ENCODE peak calls at places on chromosomes 5 and 9, in six cellular contexts. R is WERI-Rb-1, X is KBM-7, K is non-pigmented ciliary epithelial cell, Z is RPMI8226, A is tibial artery. L is an unnamed sample.

GRCh38 chr5:74851684-74852353 is 14.4 kb downstream of the FAM169A start:
- DNase-seq in K (no peak), A (no peak), Z (peak), R (no peak), X (no peak), L (no peak)

GRCh38 chr5:132979367-132979935 is 16.0 kb upstream of the AFF4 start:
- DNase-seq in R (no peak), K (no peak), X (peak), Z (no peak), A (no peak), L (no peak)

GRCh38 chr5:135128361-135128760 is 94.3 kb upstream of the PITX1 start:
- DNase-seq in A (no peak), K (no peak), R (no peak), Z (no peak), X (no peak), L (no peak)

GRCh38 chr9:71076096-71076495 is 45.3 kb downstream of the TRPM3 start:
- DNase-seq in K (no peak), X (no peak), R (no peak), A (no peak), Z (no peak), L (no peak)

GRCh38 chr5:145396888-145397287 is 438.3 kb downstream of the PRELID2 start:
- DNase-seq in Z (no peak), R (no peak), A (no peak), K (no peak), X (no peak), L (no peak)

GRCh38 chr5:117473075-117473595 is 898.5 kb upstream of the SEMA6A start:
- DNase-seq in X (no peak), K (no peak), R (no peak), A (no peak), Z (no peak), L (no peak)

GRCh38 chr9:28435456-28435855 is 862.2 kb upstream of the C9orf72 start:
- DNase-seq in A (no peak), R (no peak), Z (no peak), K (no peak), X (no peak), L (no peak)

GRCh38 chr5:73603998-73604397 is 22.0 kb upstream of the ARHGEF28 start:
- DNase-seq in R (no peak), X (no peak), Z (no peak), K (no peak), A (no peak), L (no peak)

GRCh38 chr9:27341545-27342294 is 44.8 kb upstream of the EQTN start:
- DNase-seq in R (no peak), Z (peak), A (no peak), K (no peak), X (no peak), L (no peak)

GRCh38 chr5:14025566-14026276 is 81.2 kb upstream of the DNAH5 start:
- DNase-seq in R (no peak), A (no peak), K (no peak), Z (no peak), X (no peak), L (no peak)

GRCh38 chr5:139481580-139482049 is 943 bp downstream of the STING1 start:
- DNase-seq in R (no peak), A (peak), Z (peak), X (no peak), K (no peak), L (no peak)

GRCh38 chr9:131238402-131239021 is 37.8 kb downstream of the FAM78A start:
- DNase-seq in Z (no peak), X (peak), A (peak), R (no peak), K (peak), L (peak)

GRCh38 chr9:14096182-14096922 is 217.6 kb downstream of the NFIB start:
- DNase-seq in R (peak), X (no peak), K (peak), A (no peak), Z (no peak), L (peak)

GRCh38 chr9:34961574-34962480 is 3.7 kb downstream of the PHF24 start:
- DNase-seq in A (no peak), X (no peak), Z (no peak), R (no peak), K (peak), L (no peak)

GRCh38 chr5:41414598-41414997 is 95.8 kb downstream of the PLCXD3 start:
- DNase-seq in K (peak), X (no peak), A (no peak), R (no peak), Z (no peak), L (no peak)

GRCh38 chr9:13450723-13451122 is 171.2 kb upstream of the MPDZ start:
- DNase-seq in R (no peak), X (no peak), K (no peak), A (no peak), Z (no peak), L (no peak)

GRCh38 chr5:57499262-57500050 is 16.8 kb upstream of the ACTBL2 start:
- DNase-seq in R (no peak), A (no peak), K (peak), X (peak), Z (peak), L (peak)

GRCh38 chr5:131587541-131587940 is 47.5 kb downstream of the RAPGEF6 start:
- DNase-seq in Z (no peak), X (no peak), K (no peak), R (no peak), A (no peak), L (no peak)

GRCh38 chr9:34380511-34381315 is 4.0 kb upstream of the MYORG start:
- DNase-seq in X (no peak), R (no peak), Z (peak), A (peak), K (no peak), L (peak)

GRCh38 chr5:145479271-145479670 is 355.9 kb downstream of the PRELID2 start:
- DNase-seq in R (no peak), Z (no peak), K (no peak), X (no peak), A (no peak), L (no peak)

GRCh38 chr5:126801992-126802294 is 25.0 kb downstream of the LMNB1 start:
- DNase-seq in K (no peak), A (no peak), X (peak), Z (peak), R (no peak), L (no peak)

GRCh38 chr5:144812770-144813169 is 642.1 kb downstream of the KCTD16 start:
- DNase-seq in K (peak), R (no peak), A (no peak), X (no peak), Z (no peak), L (no peak)

GRCh38 chr5:113748403-113748802 is 234.9 kb downstream of the YTHDC2 start:
- DNase-seq in Z (no peak), X (no peak), R (no peak), A (no peak), K (no peak), L (no peak)

GRCh38 chr5:149414405-149415244 is 35.5 kb upstream of the IL17B start:
- DNase-seq in X (no peak), Z (no peak), K (no peak), R (no peak), A (peak), L (peak)

GRCh38 chr5:162209005-162209605 is 141.5 kb downstream of the GABRG2 start:
- DNase-seq in Z (peak), K (no peak), R (peak), X (peak), A (no peak), L (peak)

GRCh38 chr5:376951-377325 is 55.4 kb downstream of the AHRR start:
- DNase-seq in A (no peak), Z (no peak), K (no peak), R (no peak), X (no peak), L (no peak)

GRCh38 chr9:130714586-130715110 is 21.1 kb downstream of the EXOSC2 start:
- DNase-seq in Z (no peak), K (no peak), A (no peak), X (no peak), R (no peak), L (no peak)

GRCh38 chr5:68424799-68425537 is 209.4 kb downstream of the PIK3R1 start:
- DNase-seq in R (peak), Z (peak), X (peak), A (no peak), K (peak), L (no peak)